ENCODE peak calls at places on chromosome 5, in four cellular contexts. D is HL-60, K is dorsolateral prefrontal cortex, Z is tibial artery. T is an unnamed sample.

GRCh38 chr5:78268361-78268760 is 26.1 kb downstream of the AP3B1 start:
- DNase-seq in D (no peak), K (no peak), Z (no peak), T (no peak)

GRCh38 chr5:129506092-129506491 is 46.0 kb downstream of the ADAMTS19 start:
- DNase-seq in D (no peak), Z (no peak), K (no peak), T (no peak)

GRCh38 chr5:32231241-32231640 is 57.1 kb upstream of the GOLPH3 start:
- DNase-seq in K (no peak), Z (no peak), D (peak; percentile 65), T (no peak)

GRCh38 chr5:35852084-35852734 is 4.5 kb upstream of the IL7R start:
- DNase-seq in D (no peak), Z (no peak), K (no peak), T (no peak)

GRCh38 chr5:35067985-35068384 is 20.2 kb upstream of the AGXT2 start:
- DNase-seq in K (no peak), D (no peak), Z (no peak), T (no peak)

GRCh38 chr5:150175536-150175935 is 9.0 kb downstream of the CDX1 start:
- DNase-seq in K (no peak), D (peak; percentile 26), Z (no peak), T (no peak)

GRCh38 chr5:19002111-19002510 is 985.9 kb downstream of the CDH18 start:
- DNase-seq in D (no peak), Z (no peak), K (no peak), T (no peak)

GRCh38 chr5:14946813-14947640 is 75.4 kb upstream of the ANKH start:
- DNase-seq in D (no peak), Z (no peak), K (no peak), T (no peak)

GRCh38 chr5:151047814-151048425 is 27.5 kb downstream of the GPX3 start:
- DNase-seq in Z (no peak), K (no peak), D (no peak), T (no peak)

GRCh38 chr5:91369480-91369879 is 13.6 kb downstream of the ARRDC3 start:
- DNase-seq in Z (no peak), K (no peak), D (no peak), T (no peak)

GRCh38 chr5:103573411-103573810 is 10.8 kb upstream of the NUDT12 start:
- DNase-seq in D (no peak), K (no peak), Z (no peak), T (no peak)

GRCh38 chr5:102152906-102153787 is 142.9 kb downstream of the SLCO4C1 start:
- DNase-seq in Z (no peak), D (peak; percentile 19), K (no peak), T (no peak)

GRCh38 chr5:16679863-16680262 is 63.1 kb upstream of the RETREG1 start:
- DNase-seq in Z (no peak), D (no peak), K (no peak), T (no peak)

GRCh38 chr5:178104492-178104891 is 8.8 kb upstream of the N4BP3 start:
- DNase-seq in K (no peak), Z (no peak), D (no peak), T (peak; percentile 65)

GRCh38 chr5:78648359-78649219 is at the start of gene LHFPL2:
- DNase-seq in Z (peak; percentile 90), K (no peak), D (peak; percentile 13), T (peak; percentile 80)

GRCh38 chr5:73638344-73639095 is 12.5 kb downstream of the ARHGEF28 start:
- DNase-seq in K (no peak), D (no peak), Z (no peak), T (no peak)

GRCh38 chr5:2757563-2758311 is 6.3 kb upstream of the IRX2 start:
- DNase-seq in D (no peak), Z (peak; percentile 51), K (no peak), T (no peak)

GRCh38 chr5:154753792-154754191 is 1.4 kb upstream of the LARP1 start:
- DNase-seq in Z (peak; percentile 92), K (no peak), D (no peak), T (peak; percentile 61)

GRCh38 chr5:32138839-32139493 is 35.2 kb downstream of the GOLPH3 start:
- DNase-seq in K (peak; percentile 55), D (no peak), Z (no peak), T (no peak)

GRCh38 chr5:20536339-20536738 is 548.3 kb upstream of the CDH18 start:
- DNase-seq in D (peak; percentile 56), Z (no peak), K (no peak), T (no peak)

GRCh38 chr5:67246108-67246507 is 49.5 kb upstream of the CD180 start:
- DNase-seq in Z (no peak), D (peak; percentile 2), K (no peak), T (no peak)

GRCh38 chr5:73118331-73119011 is 1.9 kb upstream of the TMEM171 start:
- DNase-seq in K (no peak), D (no peak), Z (no peak), T (no peak)

GRCh38 chr5:133841831-133842750 is 126.3 kb downstream of the C5orf15 start:
- DNase-seq in Z (peak; percentile 52), D (no peak), K (no peak), T (no peak)
- H3K4me3 ChIP-seq in Z (no peak overlapping the region), D (no peak overlapping the region), K (no peak overlapping the region), T (no peak overlapping the region)

GRCh38 chr5:6819521-6819920 is 106.3 kb downstream of the TENT4A start:
- DNase-seq in K (no peak), D (no peak), Z (no peak), T (no peak)
- TF ChIP-seq CTCF in K (no peak), D (no peak), Z (no peak), T (no peak)

DNA sequence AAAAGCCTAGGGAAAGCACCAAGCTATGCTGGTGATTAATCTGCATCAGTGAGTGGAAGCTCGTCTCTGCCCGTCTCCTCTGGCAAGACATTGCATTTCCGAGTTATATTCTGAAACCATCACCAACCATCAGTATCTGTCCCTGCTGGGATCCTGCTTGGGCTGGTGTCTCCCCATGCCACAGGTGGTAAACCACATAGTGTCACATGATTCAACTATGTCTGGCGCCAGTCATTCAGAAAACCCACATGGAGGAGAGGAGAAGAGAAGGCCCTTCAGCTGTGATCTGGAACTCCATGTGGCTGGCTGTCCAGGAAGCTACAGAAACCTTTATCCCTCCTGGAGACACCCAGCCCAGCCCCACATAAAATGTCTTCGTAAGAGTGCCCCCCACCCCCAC is 4.8 kb downstream of the IL9 start:
- DNase-seq in Z (no peak), K (no peak), D (no peak), T (no peak)
- H3K27ac ChIP-seq in Z (no peak overlapping the region), K (no peak overlapping the region), D (no peak overlapping the region), T (no peak overlapping the region)

GRCh38 chr5:143213231-143213850 is 190.1 kb downstream of the NR3C1 start:
- DNase-seq in K (no peak), Z (no peak), D (no peak), T (no peak)
- H3K4me3 ChIP-seq in K (no peak overlapping the region), Z (no peak overlapping the region), D (no peak overlapping the region), T (no peak overlapping the region)

GRCh38 chr5:174698156-174698555 is 26.2 kb upstream of the MSX2 start:
- DNase-seq in K (no peak), D (no peak), Z (no peak), T (no peak)
- TF ChIP-seq CTCF in K (no peak), D (no peak), Z (no peak), T (no peak)

DNA sequence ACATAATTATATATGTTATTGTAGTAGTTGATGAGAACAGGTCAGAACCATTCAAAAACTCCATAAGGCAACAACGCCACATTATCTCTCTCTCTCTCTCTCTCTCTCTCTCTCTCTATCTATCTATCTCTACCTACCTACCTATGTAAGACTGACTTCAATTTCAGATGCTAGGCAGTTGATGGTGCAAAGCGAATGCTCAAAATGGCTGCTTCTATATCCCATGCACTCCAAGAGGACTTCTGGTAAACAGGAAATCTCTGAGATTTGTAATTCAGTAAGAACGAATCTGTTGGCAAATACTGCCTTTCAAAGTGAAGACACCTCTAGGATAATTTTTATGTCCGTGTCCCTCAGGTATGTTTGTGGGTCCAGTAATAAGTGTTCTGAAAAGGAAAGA is 43.7 kb downstream of the MEF2C start:
- DNase-seq in K (no peak), D (no peak), Z (no peak), T (no peak)
- H3K27ac ChIP-seq in K (peak overlapping the region; percentile 76), D (no peak overlapping the region), Z (no peak overlapping the region), T (peak overlapping the region; percentile 9)